ENCODE peak calls at places on chromosomes 12 and 14, in six cellular contexts. One of them, this sample, is unnamed. For H3K9me3, the result is how much of the 10 kb centered on the place peaks cover.

GRCh38 chr12:109566424-109566823 is 6.9 kb downstream of the MMAB start:
- DNase-seq in Peyer's patch: no peak
- DNase-seq in esophagus muscularis mucosa: no peak
- DNase-seq in IMR-90: no peak
- DNase-seq in breast epithelium: no peak
- DNase-seq in tibial nerve: no peak
- DNase-seq in this sample: no peak

GRCh38 chr12:106078358-106079025 is 60.3 kb downstream of the NUAK1 start:
- DNase-seq in tibial nerve: no peak
- DNase-seq in Peyer's patch: no peak
- DNase-seq in breast epithelium: no peak
- DNase-seq in esophagus muscularis mucosa: no peak
- DNase-seq in IMR-90: peak
- DNase-seq in this sample: peak

GRCh38 chr14:69535230-69535848 is 39.3 kb downstream of the CCDC177 start:
- DNase-seq in tibial nerve: no peak
- DNase-seq in Peyer's patch: no peak
- DNase-seq in esophagus muscularis mucosa: no peak
- DNase-seq in IMR-90: peak
- DNase-seq in breast epithelium: no peak
- DNase-seq in this sample: peak

GRCh38 chr12:131067993-131068942 is 114.6 kb downstream of the ADGRD1 start:
- DNase-seq in tibial nerve: peak
- DNase-seq in esophagus muscularis mucosa: no peak
- DNase-seq in breast epithelium: no peak
- DNase-seq in Peyer's patch: no peak
- DNase-seq in IMR-90: no peak
- DNase-seq in this sample: no peak

GRCh38 chr12:121388421-121388981 is 11.4 kb upstream of the RNF34 start:
- DNase-seq in Peyer's patch: no peak
- DNase-seq in tibial nerve: no peak
- DNase-seq in esophagus muscularis mucosa: no peak
- DNase-seq in IMR-90: peak
- DNase-seq in breast epithelium: no peak
- DNase-seq in this sample: no peak

GRCh38 chr12:78636253-78636855 is 228.2 kb upstream of the SYT1 start:
- DNase-seq in IMR-90: no peak
- DNase-seq in tibial nerve: no peak
- DNase-seq in Peyer's patch: no peak
- DNase-seq in breast epithelium: no peak
- DNase-seq in esophagus muscularis mucosa: no peak
- DNase-seq in this sample: no peak

GRCh38 chr12:122961551-122962329 is 4.5 kb downstream of the ABCB9 start:
- DNase-seq in Peyer's patch: peak
- DNase-seq in esophagus muscularis mucosa: no peak
- DNase-seq in breast epithelium: no peak
- DNase-seq in tibial nerve: no peak
- DNase-seq in IMR-90: no peak
- DNase-seq in this sample: no peak

GRCh38 chr12:62660763-62661162 is 194.1 kb downstream of the MON2 start:
- DNase-seq in breast epithelium: no peak
- DNase-seq in esophagus muscularis mucosa: no peak
- DNase-seq in tibial nerve: no peak
- DNase-seq in Peyer's patch: no peak
- DNase-seq in IMR-90: peak
- DNase-seq in this sample: no peak

DNA sequence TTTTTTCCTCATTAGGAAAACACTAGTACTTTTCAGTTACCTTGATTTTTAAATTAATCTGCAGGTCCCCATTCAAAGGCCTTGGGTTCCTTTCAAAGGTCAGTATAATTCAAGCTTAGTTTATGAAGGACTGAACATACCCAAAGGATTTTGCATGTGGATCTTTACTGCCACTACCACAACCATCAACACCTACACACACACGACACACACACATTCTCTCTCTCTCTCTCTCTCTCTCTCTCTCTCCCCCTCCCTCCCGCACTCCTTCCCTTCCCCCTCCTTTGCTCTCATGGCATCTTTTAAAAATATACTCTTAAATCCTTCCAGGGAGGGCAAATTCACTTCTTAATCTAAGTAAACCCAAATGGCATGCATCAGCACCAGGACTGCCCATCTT is 28.8 kb downstream of the HIF1A start:
- DNase-seq in breast epithelium: no peak
- DNase-seq in esophagus muscularis mucosa: no peak
- DNase-seq in Peyer's patch: no peak
- DNase-seq in tibial nerve: no peak
- DNase-seq in IMR-90: no peak
- DNase-seq in this sample: no peak
- H3K9me3 ChIP-seq in breast epithelium: under half
- H3K9me3 ChIP-seq in esophagus muscularis mucosa: under half
- H3K9me3 ChIP-seq in Peyer's patch: under half
- H3K9me3 ChIP-seq in tibial nerve: under half
- H3K9me3 ChIP-seq in IMR-90: under half
- H3K9me3 ChIP-seq in this sample: under half

DNA sequence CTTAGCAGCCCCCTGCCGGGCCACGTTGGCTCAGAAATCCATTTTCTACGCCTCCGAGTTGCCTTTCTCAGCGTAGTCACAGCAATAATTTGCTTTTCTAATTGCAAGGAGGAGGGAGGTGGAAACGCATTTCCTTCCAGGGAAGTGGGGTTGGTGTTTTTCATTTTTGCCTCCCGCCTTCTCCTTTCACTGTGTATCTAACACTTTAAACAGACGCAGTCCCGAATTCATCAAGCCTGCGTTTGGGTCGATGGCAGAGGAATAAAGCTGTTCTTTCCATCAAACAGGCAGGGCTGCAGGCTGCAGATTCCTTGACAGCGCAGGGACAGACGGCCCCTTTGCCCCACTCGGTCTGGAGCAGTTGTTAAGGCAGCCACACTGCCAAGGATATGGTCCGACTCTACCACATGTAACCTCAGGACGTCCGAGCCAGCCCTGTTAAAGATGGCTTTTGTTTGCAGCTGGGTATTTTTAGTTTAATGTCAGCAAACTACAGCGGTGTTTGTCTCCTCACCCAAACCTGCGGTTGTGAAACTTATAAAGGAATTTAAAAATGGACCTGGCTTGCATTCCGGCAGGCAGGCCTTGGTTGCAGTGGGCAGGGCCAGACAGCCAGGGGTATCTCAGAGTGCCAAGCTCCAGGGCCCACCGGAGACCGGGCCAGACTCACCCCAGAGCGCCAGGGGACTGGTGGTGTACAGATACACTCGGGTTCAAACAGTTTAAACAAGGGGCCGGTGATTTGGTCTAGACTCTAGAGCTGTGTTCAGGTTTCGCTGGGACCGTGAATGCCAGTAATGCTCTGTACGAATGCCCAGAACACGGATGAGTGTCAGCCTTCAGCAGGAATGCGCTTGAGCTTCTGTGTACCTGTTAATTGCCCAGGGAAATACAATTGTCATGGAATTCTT is 2.2 kb downstream of the CHST11 start:
- DNase-seq in IMR-90: no peak
- DNase-seq in Peyer's patch: peak
- DNase-seq in esophagus muscularis mucosa: no peak
- DNase-seq in breast epithelium: no peak
- DNase-seq in tibial nerve: no peak
- DNase-seq in this sample: peak
- TF ChIP-seq POLR2A in IMR-90: no peak
- TF ChIP-seq POLR2A in Peyer's patch: no peak
- TF ChIP-seq POLR2A in esophagus muscularis mucosa: no peak
- TF ChIP-seq POLR2A in breast epithelium: no peak
- TF ChIP-seq POLR2A in tibial nerve: no peak
- TF ChIP-seq POLR2A in this sample: no peak

GRCh38 chr12:49564241-49565118 is 3.5 kb downstream of the MCRS1 start:
- DNase-seq in breast epithelium: no peak
- DNase-seq in tibial nerve: no peak
- DNase-seq in esophagus muscularis mucosa: no peak
- DNase-seq in IMR-90: no peak
- DNase-seq in Peyer's patch: peak
- DNase-seq in this sample: peak
- H3K9me3 ChIP-seq in breast epithelium: under half
- H3K9me3 ChIP-seq in tibial nerve: under half
- H3K9me3 ChIP-seq in esophagus muscularis mucosa: under half
- H3K9me3 ChIP-seq in IMR-90: under half
- H3K9me3 ChIP-seq in Peyer's patch: under half
- H3K9me3 ChIP-seq in this sample: under half

DNA sequence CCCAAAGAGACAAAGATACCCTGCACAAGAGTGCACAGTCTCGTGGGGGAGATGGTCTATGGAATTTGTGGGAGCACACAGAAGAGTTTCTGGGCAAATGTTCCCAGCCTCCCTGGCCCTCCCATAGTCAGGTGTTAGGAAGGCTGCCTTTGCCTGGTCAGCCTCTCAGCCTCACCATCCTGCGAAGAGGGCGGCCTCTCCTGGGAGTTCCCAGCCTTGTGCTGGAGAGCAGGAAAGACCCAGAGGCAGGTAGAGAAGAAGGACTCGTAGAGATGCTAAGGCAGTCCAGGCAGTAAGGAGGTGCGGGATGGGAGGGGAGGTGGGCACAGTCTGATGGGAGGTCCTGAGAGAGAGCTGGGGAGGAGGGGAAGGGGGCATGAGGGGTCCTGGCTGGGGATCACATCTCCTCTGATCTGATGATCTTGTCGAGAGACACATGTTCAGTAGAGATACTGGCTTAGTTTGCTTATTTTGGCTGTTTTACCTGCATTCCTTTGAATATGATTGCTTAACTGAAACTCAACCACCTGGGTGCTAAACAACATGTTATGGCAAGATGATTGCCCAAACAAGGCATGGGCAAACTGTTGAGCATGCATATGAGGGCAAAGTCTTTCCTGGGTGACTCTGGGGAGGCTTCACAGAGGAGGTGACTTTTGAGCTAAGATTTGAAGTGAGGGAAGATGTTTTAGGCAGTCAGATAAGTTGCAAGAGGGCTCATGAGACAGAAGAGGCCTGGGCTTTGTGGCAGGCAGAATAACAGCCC is 10.5 kb downstream of the SERPINA6 start:
- DNase-seq in esophagus muscularis mucosa: no peak
- DNase-seq in IMR-90: no peak
- DNase-seq in breast epithelium: no peak
- DNase-seq in Peyer's patch: no peak
- DNase-seq in tibial nerve: no peak
- DNase-seq in this sample: no peak
- TF ChIP-seq POLR2A in esophagus muscularis mucosa: no peak
- TF ChIP-seq POLR2A in IMR-90: no peak
- TF ChIP-seq POLR2A in breast epithelium: no peak
- TF ChIP-seq POLR2A in Peyer's patch: no peak
- TF ChIP-seq POLR2A in tibial nerve: no peak
- TF ChIP-seq POLR2A in this sample: no peak

GRCh38 chr14:106058342-106058741 is 532.0 kb downstream of the TMEM121 start:
- DNase-seq in Peyer's patch: no peak
- DNase-seq in breast epithelium: no peak
- DNase-seq in tibial nerve: no peak
- DNase-seq in esophagus muscularis mucosa: no peak
- DNase-seq in IMR-90: no peak
- DNase-seq in this sample: no peak
- H3K9me3 ChIP-seq in Peyer's patch: under half
- H3K9me3 ChIP-seq in breast epithelium: under half
- H3K9me3 ChIP-seq in tibial nerve: under half
- H3K9me3 ChIP-seq in esophagus muscularis mucosa: under half
- H3K9me3 ChIP-seq in IMR-90: under half
- H3K9me3 ChIP-seq in this sample: under half

GRCh38 chr14:105931808-105932483 is 405.6 kb downstream of the TMEM121 start:
- DNase-seq in esophagus muscularis mucosa: no peak
- DNase-seq in tibial nerve: no peak
- DNase-seq in Peyer's patch: no peak
- DNase-seq in IMR-90: no peak
- DNase-seq in breast epithelium: no peak
- DNase-seq in this sample: no peak

GRCh38 chr14:105930572-105930971 is 404.2 kb downstream of the TMEM121 start:
- DNase-seq in breast epithelium: no peak
- DNase-seq in Peyer's patch: no peak
- DNase-seq in IMR-90: no peak
- DNase-seq in tibial nerve: no peak
- DNase-seq in esophagus muscularis mucosa: no peak
- DNase-seq in this sample: peak

GRCh38 chr14:105927094-105927475 is 400.7 kb downstream of the TMEM121 start:
- DNase-seq in tibial nerve: no peak
- DNase-seq in IMR-90: no peak
- DNase-seq in breast epithelium: no peak
- DNase-seq in esophagus muscularis mucosa: no peak
- DNase-seq in Peyer's patch: peak
- DNase-seq in this sample: peak

GRCh38 chr14:105927661-105928060 is 401.3 kb downstream of the TMEM121 start:
- DNase-seq in tibial nerve: no peak
- DNase-seq in esophagus muscularis mucosa: no peak
- DNase-seq in IMR-90: no peak
- DNase-seq in breast epithelium: no peak
- DNase-seq in Peyer's patch: no peak
- DNase-seq in this sample: no peak

DNA sequence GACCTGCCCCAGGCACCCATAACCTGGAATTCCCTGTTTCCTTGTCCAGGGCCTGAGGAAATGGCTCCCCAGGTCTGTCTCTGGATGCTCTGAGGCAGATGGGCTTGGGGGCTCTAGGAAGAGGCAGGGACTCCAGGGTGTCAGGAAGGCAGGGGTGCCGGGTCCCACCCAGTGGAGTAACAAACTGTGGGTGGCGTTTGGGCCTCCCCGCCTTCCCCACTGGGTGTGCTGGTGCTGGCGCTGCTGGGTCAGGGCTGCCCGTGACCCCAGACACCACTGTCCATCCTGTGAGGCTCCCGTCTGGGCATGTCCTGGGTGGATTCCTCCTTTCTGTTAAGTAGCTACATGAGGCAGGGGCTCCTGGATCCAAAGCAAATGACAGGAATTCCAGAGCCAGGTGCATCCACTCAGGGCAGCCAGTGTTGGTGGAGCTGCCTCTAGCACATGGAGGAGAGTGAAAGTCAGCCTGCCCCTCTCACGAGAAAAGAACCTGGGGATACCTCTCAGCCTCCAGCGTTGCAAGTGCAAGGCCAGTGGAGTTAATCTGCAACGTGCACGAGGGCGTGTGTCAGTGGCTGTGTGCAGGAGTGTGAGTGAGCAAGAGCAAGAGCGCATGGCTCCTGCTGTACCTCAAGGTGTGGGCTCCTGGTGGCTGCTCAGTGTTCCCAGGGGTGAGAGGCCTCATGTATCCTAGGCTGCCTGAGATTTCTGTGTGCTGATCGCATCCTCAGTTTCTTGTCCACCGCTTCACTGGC is 403.1 kb downstream of the TMEM121 start:
- DNase-seq in tibial nerve: no peak
- DNase-seq in IMR-90: no peak
- DNase-seq in breast epithelium: no peak
- DNase-seq in Peyer's patch: no peak
- DNase-seq in esophagus muscularis mucosa: no peak
- DNase-seq in this sample: peak
- TF ChIP-seq POLR2A in tibial nerve: no peak
- TF ChIP-seq POLR2A in IMR-90: no peak
- TF ChIP-seq POLR2A in breast epithelium: no peak
- TF ChIP-seq POLR2A in Peyer's patch: no peak
- TF ChIP-seq POLR2A in esophagus muscularis mucosa: no peak
- TF ChIP-seq POLR2A in this sample: no peak